ENCODE peak calls at places on chromosomes 7 and 10, in eight cellular contexts. One of them, this sample, is unnamed.

GRCh38 chr10:22391605-22392004 is 46.3 kb downstream of the SPAG6 start:
- DNase-seq in iPS DF 19.7: no peak
- DNase-seq in A172: no peak
- DNase-seq in GM03348: no peak
- DNase-seq in GM20000: no peak
- DNase-seq in H54: no peak
- DNase-seq in HFF-Myc: no peak
- DNase-seq in stimulated activated CD4-positive, alpha-beta T cell treated with anti-CD3 and anti-CD28 coated beads, Interleukin-2, amount 100 ng/mL, for 48 hours: no peak
- DNase-seq in this sample: no peak

GRCh38 chr10:61020420-61021158 is 76.6 kb upstream of the RHOBTB1 start:
- DNase-seq in HFF-Myc: no peak
- DNase-seq in H54: no peak
- DNase-seq in GM20000: no peak
- DNase-seq in stimulated activated CD4-positive, alpha-beta T cell treated with anti-CD3 and anti-CD28 coated beads, Interleukin-2, amount 100 ng/mL, for 48 hours: no peak
- DNase-seq in iPS DF 19.7: no peak
- DNase-seq in GM03348: no peak
- DNase-seq in A172: no peak
- DNase-seq in this sample: no peak

GRCh38 chr10:99403674-99404073 is 26.8 kb downstream of the GOT1 start:
- DNase-seq in stimulated activated CD4-positive, alpha-beta T cell treated with anti-CD3 and anti-CD28 coated beads, Interleukin-2, amount 100 ng/mL, for 48 hours: no peak
- DNase-seq in H54: no peak
- DNase-seq in GM20000: no peak
- DNase-seq in GM03348: no peak
- DNase-seq in iPS DF 19.7: no peak
- DNase-seq in HFF-Myc: no peak
- DNase-seq in A172: no peak
- DNase-seq in this sample: no peak

GRCh38 chr7:112484671-112485097 is 3.9 kb downstream of the LSMEM1 start:
- DNase-seq in HFF-Myc: peak
- DNase-seq in iPS DF 19.7: no peak
- DNase-seq in stimulated activated CD4-positive, alpha-beta T cell treated with anti-CD3 and anti-CD28 coated beads, Interleukin-2, amount 100 ng/mL, for 48 hours: no peak
- DNase-seq in GM20000: no peak
- DNase-seq in H54: peak
- DNase-seq in GM03348: peak
- DNase-seq in A172: peak
- DNase-seq in this sample: peak

GRCh38 chr10:33193867-33194521 is 140.5 kb downstream of the NRP1 start:
- DNase-seq in GM03348: peak
- DNase-seq in H54: no peak
- DNase-seq in iPS DF 19.7: no peak
- DNase-seq in stimulated activated CD4-positive, alpha-beta T cell treated with anti-CD3 and anti-CD28 coated beads, Interleukin-2, amount 100 ng/mL, for 48 hours: no peak
- DNase-seq in GM20000: no peak
- DNase-seq in HFF-Myc: no peak
- DNase-seq in A172: no peak
- DNase-seq in this sample: peak

GRCh38 chr7:55572378-55573233 is at the start of gene VOPP1:
- DNase-seq in stimulated activated CD4-positive, alpha-beta T cell treated with anti-CD3 and anti-CD28 coated beads, Interleukin-2, amount 100 ng/mL, for 48 hours: peak
- DNase-seq in iPS DF 19.7: no peak
- DNase-seq in HFF-Myc: no peak
- DNase-seq in A172: peak
- DNase-seq in H54: peak
- DNase-seq in GM03348: peak
- DNase-seq in GM20000: peak
- DNase-seq in this sample: no peak

GRCh38 chr7:46071076-46071475 is 150.0 kb upstream of the IGFBP3 start:
- DNase-seq in iPS DF 19.7: no peak
- DNase-seq in HFF-Myc: no peak
- DNase-seq in H54: peak
- DNase-seq in stimulated activated CD4-positive, alpha-beta T cell treated with anti-CD3 and anti-CD28 coated beads, Interleukin-2, amount 100 ng/mL, for 48 hours: no peak
- DNase-seq in GM20000: no peak
- DNase-seq in GM03348: peak
- DNase-seq in A172: peak
- DNase-seq in this sample: no peak

GRCh38 chr7:5606235-5606634 is 175.2 kb downstream of the RNF216 start:
- DNase-seq in A172: no peak
- DNase-seq in GM03348: no peak
- DNase-seq in GM20000: no peak
- DNase-seq in stimulated activated CD4-positive, alpha-beta T cell treated with anti-CD3 and anti-CD28 coated beads, Interleukin-2, amount 100 ng/mL, for 48 hours: no peak
- DNase-seq in HFF-Myc: no peak
- DNase-seq in iPS DF 19.7: no peak
- DNase-seq in H54: no peak
- DNase-seq in this sample: no peak

GRCh38 chr7:102321351-102322201 is 34.7 kb downstream of the SPDYE6 start:
- DNase-seq in stimulated activated CD4-positive, alpha-beta T cell treated with anti-CD3 and anti-CD28 coated beads, Interleukin-2, amount 100 ng/mL, for 48 hours: peak
- DNase-seq in HFF-Myc: no peak
- DNase-seq in iPS DF 19.7: no peak
- DNase-seq in GM03348: peak
- DNase-seq in H54: no peak
- DNase-seq in A172: no peak
- DNase-seq in GM20000: peak
- DNase-seq in this sample: no peak

This sample was measured in AG09319.